ENCODE peak calls at places on chromosomes 7 and 10, in six cellular contexts. W is activated naive CD4-positive, alpha-beta T cell; K is OCI-LY7; C is NCI-H748 treated with DMSO at 0.1 percent for 48 hours; F is stimulated activated naive B cell treated with anti-CD40 and anti-IgM and Interleukin-4, amounts not matched to agents 10 μg/mL and 1 μg/mL and 100 μg/mL, for 72 hours; B is esophagus squamous epithelium. A is an unnamed sample.

GRCh38 chr7:2123360-2123759 is 109.4 kb downstream of the MAD1L1 start:
- DNase-seq in W (no peak), K (no peak), C (no peak), F (no peak), B (no peak), A (no peak)

GRCh38 chr10:84837041-84837766 is 508.8 kb downstream of the CCSER2 start:
- DNase-seq in W (no peak), K (no peak), C (peak), F (no peak), B (no peak), A (no peak)

GRCh38 chr10:31836569-31837406 is 91.8 kb downstream of the ARHGAP12 start:
- DNase-seq in W (no peak), K (peak), C (no peak), F (no peak), B (no peak), A (no peak)

GRCh38 chr10:69685802-69686585 is 55.9 kb downstream of the FAM241B start:
- DNase-seq in W (no peak), K (no peak), C (no peak), F (no peak), B (no peak), A (no peak)

GRCh38 chr7:100681491-100682227 is 8.1 kb downstream of the GNB2 start:
- DNase-seq in W (no peak), K (no peak), C (no peak), F (no peak), B (no peak), A (no peak)

GRCh38 chr7:151706568-151707469 is 170.1 kb downstream of the PRKAG2 start:
- DNase-seq in W (no peak), K (no peak), C (no peak), F (no peak), B (no peak), A (no peak)

GRCh38 chr10:73920084-73920483 is 9.2 kb downstream of the PLAU start:
- DNase-seq in W (no peak), K (peak), C (no peak), F (peak), B (no peak), A (no peak)

GRCh38 chr7:24715661-24716479 is 41.4 kb downstream of the GSDME start:
- DNase-seq in W (no peak), K (peak), C (no peak), F (no peak), B (no peak), A (no peak)

GRCh38 chr7:70208236-70209063 is 610.2 kb downstream of the AUTS2 start:
- DNase-seq in W (no peak), K (no peak), C (no peak), F (no peak), B (no peak), A (no peak)

GRCh38 chr7:121384159-121384745 is 11.9 kb downstream of the FAM3C start:
- DNase-seq in W (no peak), K (no peak), C (no peak), F (no peak), B (no peak), A (no peak)

GRCh38 chr7:133315332-133316040 is 62.6 kb downstream of the EXOC4 start:
- DNase-seq in W (no peak), K (no peak), C (no peak), F (no peak), B (no peak), A (no peak)

GRCh38 chr7:139589474-139589873 is 66.0 kb downstream of the CLEC2L start:
- DNase-seq in W (no peak), K (no peak), C (no peak), F (no peak), B (no peak), A (no peak)

GRCh38 chr7:51233375-51233774 is 83.2 kb downstream of the COBL start:
- DNase-seq in W (no peak), K (no peak), C (no peak), F (no peak), B (no peak), A (no peak)

GRCh38 chr7:121873795-121874194 is 834 bp downstream of the PTPRZ1 start:
- DNase-seq in W (no peak), K (no peak), C (peak), F (no peak), B (no peak), A (no peak)

A was measured in NCI-H1930.